ENCODE peak calls at places on chromosomes 6 and 20, in four cellular contexts. B is HL-60, R is GM12878, G is K562. N is an unnamed sample.

GRCh38 chr6:145199961-145200360 is 535.4 kb downstream of the EPM2A start:
- DNase-seq in G (no peak), B (no peak), R (no peak), N (no peak)

GRCh38 chr6:64713175-64713574 is 993.9 kb downstream of the EYS start:
- DNase-seq in R (no peak), B (no peak), G (no peak), N (no peak)

GRCh38 chr6:131250121-131250520 is 114.9 kb downstream of the AKAP7 start:
- DNase-seq in B (peak), G (no peak), R (peak), N (no peak)

GRCh38 chr20:34473262-34473883 is 42.8 kb upstream of the DYNLRB1 start:
- DNase-seq in G (peak), B (peak), R (no peak), N (peak)

GRCh38 chr6:142207265-142207877 is 60.3 kb downstream of the VTA1 start:
- DNase-seq in G (peak), R (no peak), B (peak), N (no peak)

GRCh38 chr20:55333798-55334197 is 671.5 kb downstream of the CBLN4 start:
- DNase-seq in B (no peak), G (no peak), R (no peak), N (no peak)

GRCh38 chr6:131831392-131831791 is 23.6 kb downstream of the ENPP1 start:
- DNase-seq in G (no peak), R (no peak), B (no peak), N (no peak)

GRCh38 chr20:36093025-36093803 is 61.3 kb upstream of the EPB41L1 start:
- DNase-seq in G (peak), B (peak), R (no peak), N (no peak)

GRCh38 chr6:166626177-166627038 is 643 bp downstream of the RPS6KA2 start:
- DNase-seq in G (no peak), B (peak), R (no peak), N (peak)

GRCh38 chr6:70839286-70840266 is 117.3 kb downstream of the B3GAT2 start:
- DNase-seq in G (no peak), R (no peak), B (no peak), N (no peak)

GRCh38 chr6:16806363-16806762 is 45.1 kb upstream of the ATXN1 start:
- DNase-seq in G (no peak), B (no peak), R (no peak), N (no peak)

GRCh38 chr6:16803294-16804006 is 42.2 kb upstream of the ATXN1 start:
- DNase-seq in R (no peak), G (no peak), B (no peak), N (no peak)

GRCh38 chr6:16804515-16805161 is 43.4 kb upstream of the ATXN1 start:
- DNase-seq in R (no peak), G (no peak), B (peak), N (no peak)

GRCh38 chr6:16804007-16804303 is 42.7 kb upstream of the ATXN1 start:
- DNase-seq in R (no peak), G (no peak), B (no peak), N (no peak)

DNA sequence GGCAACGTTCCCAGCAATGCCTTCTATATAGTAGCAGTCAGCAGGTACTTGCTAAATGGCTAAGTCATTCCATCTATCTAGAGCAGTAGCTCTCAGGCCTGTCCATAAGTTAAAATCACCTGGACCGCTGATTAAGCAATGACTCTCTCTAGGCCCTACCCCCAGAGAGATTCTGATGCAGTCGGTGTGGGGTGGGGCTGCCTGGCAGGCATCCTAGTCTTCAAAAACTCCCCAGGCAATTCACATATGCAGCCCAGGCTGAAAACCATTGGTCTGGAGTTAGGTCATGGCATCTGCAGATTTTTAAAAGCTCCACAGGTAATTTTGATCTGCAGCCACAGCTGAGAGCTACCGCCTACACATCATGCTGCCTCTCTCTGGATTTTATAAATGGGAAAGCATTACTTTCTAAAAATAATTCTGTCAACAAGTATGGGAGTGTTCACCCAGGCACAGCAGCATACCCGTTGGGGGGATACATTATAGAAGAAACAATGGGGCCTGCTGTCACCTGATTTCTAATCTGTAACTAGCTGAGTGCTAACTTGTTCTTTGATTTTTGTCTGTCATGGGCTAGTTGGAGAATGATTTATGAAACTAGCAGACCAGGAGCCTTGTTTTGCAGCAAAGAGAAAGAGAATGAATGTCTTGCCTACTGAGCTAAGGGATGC is 44.1 kb upstream of the ATXN1 start:
- DNase-seq in G (no peak), R (no peak), B (no peak), N (no peak)
- TF ChIP-seq SPI1 in G (no peak), R (no peak), B (no peak), N (no peak)

GRCh38 chr20:37735541-37735940 is 41.7 kb downstream of the CTNNBL1 start:
- DNase-seq in R (no peak), B (no peak), G (no peak), N (no peak)
- TF ChIP-seq SPI1 in R (no peak), B (no peak), G (no peak), N (no peak)

GRCh38 chr6:53712078-53712477 is 46.5 kb upstream of the KLHL31 start:
- DNase-seq in G (no peak), R (no peak), B (no peak), N (no peak)
- TF ChIP-seq SPI1 in G (no peak), R (no peak), B (no peak), N (no peak)

GRCh38 chr6:87487555-87487954 is 14.8 kb downstream of the SLC35A1 start:
- DNase-seq in B (no peak), R (no peak), G (no peak), N (no peak)

GRCh38 chr6:87481936-87482335 is 9.2 kb downstream of the SLC35A1 start:
- DNase-seq in R (no peak), B (peak), G (no peak), N (no peak)

GRCh38 chr6:87484491-87484890 is 11.7 kb downstream of the SLC35A1 start:
- DNase-seq in B (no peak), G (no peak), R (no peak), N (no peak)

GRCh38 chr6:87482382-87482781 is 9.6 kb downstream of the SLC35A1 start:
- DNase-seq in G (no peak), R (no peak), B (peak), N (no peak)

DNA sequence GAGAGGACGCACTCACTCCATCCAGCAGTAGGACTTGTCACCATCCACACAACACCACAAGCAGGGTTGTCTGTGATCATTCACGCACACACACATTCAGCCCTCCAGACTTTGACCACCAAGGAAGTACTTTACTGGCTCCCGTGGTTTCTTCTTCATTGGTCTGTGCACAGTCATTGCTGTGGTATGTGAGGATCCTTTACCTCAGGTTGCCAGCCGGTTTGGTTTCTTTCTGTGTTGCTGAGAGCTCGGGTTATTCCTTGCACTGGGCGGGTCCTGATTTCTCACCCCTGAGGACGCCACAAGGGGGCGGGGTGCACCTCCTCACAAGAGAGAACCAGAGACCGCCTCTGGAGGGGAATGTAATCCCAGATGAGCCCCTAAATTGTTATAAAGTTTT is 11.2 kb downstream of the SLC35A1 start:
- DNase-seq in G (peak), B (peak), R (no peak), N (no peak)
- TF ChIP-seq SPI1 in G (no peak), B (no peak), R (no peak), N (no peak)

GRCh38 chr20:45921618-45922189 is 9.7 kb upstream of the PLTP start:
- DNase-seq in G (no peak), R (no peak), B (no peak), N (no peak)

GRCh38 chr20:45925821-45926506 is 8.5 kb upstream of the PCIF1 start:
- DNase-seq in B (no peak), G (no peak), R (no peak), N (no peak)

GRCh38 chr20:45927071-45927878 is 7.2 kb upstream of the PCIF1 start:
- DNase-seq in B (no peak), R (no peak), G (no peak), N (no peak)

GRCh38 chr20:45926731-45927070 is 7.8 kb upstream of the PCIF1 start:
- DNase-seq in R (no peak), B (no peak), G (no peak), N (no peak)

GRCh38 chr20:45924391-45925261 is 9.9 kb upstream of the PCIF1 start:
- DNase-seq in R (no peak), B (no peak), G (no peak), N (no peak)
- TF ChIP-seq SPI1 in R (no peak), B (no peak), G (no peak), N (no peak)

DNA sequence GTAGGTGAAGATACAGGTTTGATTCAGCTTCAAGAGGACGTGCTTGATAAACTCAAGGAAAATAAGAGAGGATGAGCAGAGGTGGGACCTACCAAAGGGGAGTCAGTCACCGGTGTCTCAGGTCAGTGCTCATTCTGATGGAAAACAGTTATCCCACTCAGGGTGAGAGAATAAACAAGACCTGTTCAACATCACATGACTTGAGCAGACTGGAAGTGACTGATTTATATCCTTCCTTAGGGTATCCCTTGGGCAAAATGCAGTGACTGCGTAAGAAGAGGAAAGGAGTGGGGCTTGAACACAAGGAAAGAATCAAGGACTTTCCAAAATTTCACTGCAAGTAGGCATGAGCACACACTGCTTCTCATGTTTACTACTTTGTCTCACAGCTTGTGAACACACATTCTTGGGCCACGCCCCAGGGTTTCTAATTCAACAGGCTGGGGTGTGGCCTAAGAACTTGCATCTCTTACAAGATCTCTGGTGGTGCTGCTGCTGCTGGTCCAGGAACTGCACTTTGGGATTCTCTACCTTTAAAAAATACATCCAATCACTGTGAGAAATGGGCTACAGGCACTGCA is 11.6 kb downstream of the CST3 start:
- DNase-seq in G (peak), R (no peak), B (no peak), N (no peak)
- TF ChIP-seq SPI1 in G (no peak), R (no peak), B (no peak), N (no peak)

GRCh38 chr6:112155900-112156299 is 68.5 kb downstream of the FAM229B start:
- DNase-seq in R (no peak), B (no peak), G (no peak), N (no peak)
- TF ChIP-seq SPI1 in R (no peak), B (no peak), G (no peak), N (no peak)

GRCh38 chr6:100347901-100348550 is 116.7 kb downstream of the SIM1 start:
- DNase-seq in G (no peak), B (peak), R (no peak), N (no peak)
- TF ChIP-seq SPI1 in G (no peak), B (no peak), R (no peak), N (no peak)

GRCh38 chr6:2476376-2476775 is 231.0 kb upstream of the GMDS start:
- DNase-seq in G (no peak), R (no peak), B (no peak), N (no peak)
- TF ChIP-seq SPI1 in G (no peak), R (no peak), B (no peak), N (no peak)

DNA sequence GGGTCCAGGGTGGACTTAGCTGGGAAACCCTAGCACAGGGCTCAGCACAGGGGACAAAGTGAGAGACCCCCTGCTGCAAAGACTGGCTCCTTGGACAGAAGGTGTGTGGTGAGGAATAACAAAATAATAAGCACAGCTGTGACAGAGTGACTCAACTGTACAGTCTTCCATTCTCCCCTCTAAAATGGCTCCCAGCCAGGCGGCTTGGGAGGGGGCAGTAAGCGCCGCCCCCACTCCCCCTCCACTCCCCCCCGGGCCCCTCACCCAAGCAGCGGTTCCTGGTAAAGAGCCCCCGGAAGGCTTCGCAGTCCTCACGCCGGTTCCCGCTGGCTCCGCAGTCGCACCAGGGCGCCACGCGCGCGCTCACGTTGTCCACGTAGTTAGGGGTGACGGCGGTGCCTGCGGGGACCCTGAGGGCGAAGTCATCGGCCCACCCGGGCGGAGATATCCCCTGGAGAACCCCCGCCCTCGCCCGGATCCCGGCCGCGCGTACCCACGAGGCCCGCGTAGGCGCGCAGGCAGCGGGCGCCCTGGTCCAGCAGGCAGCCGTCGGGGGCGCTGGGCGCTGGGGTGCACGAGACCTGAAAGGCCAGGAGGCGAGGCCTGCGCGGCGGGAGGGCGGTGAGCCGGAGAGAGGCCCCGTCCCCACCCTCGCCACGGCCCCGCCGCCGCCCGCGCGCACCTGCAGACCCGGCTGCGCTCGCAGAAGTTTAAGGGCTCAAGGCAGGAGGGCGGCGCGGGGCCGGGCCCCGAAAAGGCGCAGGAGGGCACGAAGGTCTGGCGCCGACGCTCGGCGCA is 2.7 kb downstream of the GFRA4 start:
- DNase-seq in B (no peak), G (no peak), R (no peak), N (no peak)
- TF ChIP-seq SPI1 in B (no peak), G (no peak), R (no peak), N (no peak)

N was measured in GM12891.